ENCODE peak calls at places on chromosomes 1 and 21, in five cellular contexts. One of them, this sample, is unnamed.

GRCh38 chr1:209607102-209607794 is 23.7 kb downstream of the CAMK1G start:
- DNase-seq in osteocyte: no peak
- DNase-seq in right lobe of liver: no peak
- DNase-seq in lung: no peak
- DNase-seq in RWPE1: peak; percentile 70
- DNase-seq in this sample: no peak

GRCh38 chr1:77282187-77282865 is 507 bp downstream of the AK5 start:
- DNase-seq in osteocyte: peak; percentile 84
- DNase-seq in right lobe of liver: peak; percentile 52
- DNase-seq in lung: no peak
- DNase-seq in RWPE1: peak; percentile 33
- DNase-seq in this sample: peak; percentile 38

GRCh38 chr1:48530727-48531351 is 58.8 kb upstream of the SPATA6 start:
- DNase-seq in osteocyte: no peak
- DNase-seq in right lobe of liver: no peak
- DNase-seq in lung: peak; percentile 61
- DNase-seq in RWPE1: peak; percentile 36
- DNase-seq in this sample: peak; percentile 96

GRCh38 chr1:1623631-1624442 is 8.1 kb upstream of the MMP23B start:
- DNase-seq in osteocyte: no peak
- DNase-seq in right lobe of liver: peak; percentile 56
- DNase-seq in lung: no peak
- DNase-seq in RWPE1: no peak
- DNase-seq in this sample: no peak

GRCh38 chr21:26169061-26169610 is 1.4 kb downstream of the APP start:
- DNase-seq in osteocyte: no peak
- DNase-seq in right lobe of liver: no peak
- DNase-seq in lung: peak; percentile 39
- DNase-seq in RWPE1: peak; percentile 55
- DNase-seq in this sample: peak; percentile 43

GRCh38 chr1:230561570-230561969 is 80.7 kb upstream of the COG2 start:
- DNase-seq in osteocyte: no peak
- DNase-seq in right lobe of liver: no peak
- DNase-seq in lung: no peak
- DNase-seq in RWPE1: no peak
- DNase-seq in this sample: no peak

GRCh38 chr1:151047925-151048644 is 534 bp downstream of the C1orf56 start:
- DNase-seq in osteocyte: peak; percentile 88
- DNase-seq in right lobe of liver: peak; percentile 82
- DNase-seq in lung: peak; percentile 68
- DNase-seq in RWPE1: peak; percentile 48
- DNase-seq in this sample: peak; percentile 73

GRCh38 chr1:200226268-200226968 is 183.4 kb downstream of the ZNF281 start:
- DNase-seq in osteocyte: no peak
- DNase-seq in right lobe of liver: no peak
- DNase-seq in lung: no peak
- DNase-seq in RWPE1: no peak
- DNase-seq in this sample: no peak

GRCh38 chr21:14771587-14771986 is 225.5 kb upstream of the SAMSN1 start:
- DNase-seq in osteocyte: no peak
- DNase-seq in right lobe of liver: no peak
- DNase-seq in lung: no peak
- DNase-seq in RWPE1: no peak
- DNase-seq in this sample: no peak

GRCh38 chr1:245465666-245466065 is 310.9 kb downstream of the KIF26B start:
- DNase-seq in osteocyte: no peak
- DNase-seq in right lobe of liver: no peak
- DNase-seq in lung: no peak
- DNase-seq in RWPE1: no peak
- DNase-seq in this sample: peak; percentile 39

GRCh38 chr1:206505702-206506375 is 1.5 kb upstream of the RASSF5 start:
- DNase-seq in osteocyte: no peak
- DNase-seq in right lobe of liver: peak; percentile 25
- DNase-seq in lung: no peak
- DNase-seq in RWPE1: peak; percentile 73
- DNase-seq in this sample: no peak

GRCh38 chr1:32865639-32866038 is 5.1 kb downstream of the FNDC5 start:
- DNase-seq in osteocyte: no peak
- DNase-seq in right lobe of liver: no peak
- DNase-seq in lung: no peak
- DNase-seq in RWPE1: no peak
- DNase-seq in this sample: no peak

GRCh38 chr1:205345761-205346160 is 11.0 kb downstream of the KLHDC8A start:
- DNase-seq in osteocyte: no peak
- DNase-seq in right lobe of liver: no peak
- DNase-seq in lung: no peak
- DNase-seq in RWPE1: no peak
- DNase-seq in this sample: no peak

GRCh38 chr1:84809023-84809422 is 84.0 kb downstream of the LPAR3 start:
- DNase-seq in osteocyte: no peak
- DNase-seq in right lobe of liver: no peak
- DNase-seq in lung: no peak
- DNase-seq in RWPE1: no peak
- DNase-seq in this sample: no peak

GRCh38 chr21:37223804-37224345 is 43.3 kb downstream of the VPS26C start:
- DNase-seq in osteocyte: peak; percentile 49
- DNase-seq in right lobe of liver: no peak
- DNase-seq in lung: no peak
- DNase-seq in RWPE1: no peak
- DNase-seq in this sample: no peak

GRCh38 chr1:62428351-62428750 is 8.5 kb upstream of the USP1 start:
- DNase-seq in osteocyte: no peak
- DNase-seq in right lobe of liver: no peak
- DNase-seq in lung: no peak
- DNase-seq in RWPE1: no peak
- DNase-seq in this sample: no peak

GRCh38 chr1:234950598-234950997 is 178.0 kb downstream of the TOMM20 start:
- DNase-seq in osteocyte: no peak
- DNase-seq in right lobe of liver: no peak
- DNase-seq in lung: no peak
- DNase-seq in RWPE1: no peak
- DNase-seq in this sample: no peak

GRCh38 chr1:222202831-222203230 is 345.1 kb downstream of the HHIPL2 start:
- DNase-seq in osteocyte: no peak
- DNase-seq in right lobe of liver: no peak
- DNase-seq in lung: no peak
- DNase-seq in RWPE1: no peak
- DNase-seq in this sample: no peak

GRCh38 chr21:37412603-37413360 is 46.2 kb downstream of the DYRK1A start:
- DNase-seq in osteocyte: no peak
- DNase-seq in right lobe of liver: no peak
- DNase-seq in lung: no peak
- DNase-seq in RWPE1: no peak
- DNase-seq in this sample: no peak

GRCh38 chr1:209048961-209049669 is 534.4 kb upstream of the CAMK1G start:
- DNase-seq in osteocyte: no peak
- DNase-seq in right lobe of liver: no peak
- DNase-seq in lung: no peak
- DNase-seq in RWPE1: no peak
- DNase-seq in this sample: no peak

GRCh38 chr1:35574655-35575400 is 1.7 kb downstream of the TFAP2E start:
- DNase-seq in osteocyte: no peak
- DNase-seq in right lobe of liver: no peak
- DNase-seq in lung: no peak
- DNase-seq in RWPE1: no peak
- DNase-seq in this sample: no peak

GRCh38 chr1:155186266-155186954 is 12.8 kb downstream of the TRIM46 start:
- DNase-seq in osteocyte: no peak
- DNase-seq in right lobe of liver: peak; percentile 14
- DNase-seq in lung: no peak
- DNase-seq in RWPE1: no peak
- DNase-seq in this sample: no peak

GRCh38 chr1:155256101-155256852 is 994 bp upstream of the ENTREP3 start:
- DNase-seq in osteocyte: no peak
- DNase-seq in right lobe of liver: no peak
- DNase-seq in lung: no peak
- DNase-seq in RWPE1: no peak
- DNase-seq in this sample: peak; percentile 62

GRCh38 chr1:45589861-45590260 is 6.0 kb downstream of the NASP start:
- DNase-seq in osteocyte: no peak
- DNase-seq in right lobe of liver: no peak
- DNase-seq in lung: no peak
- DNase-seq in RWPE1: peak; percentile 10
- DNase-seq in this sample: no peak

GRCh38 chr1:22387888-22388564 is 63.6 kb upstream of the ZBTB40 start:
- DNase-seq in osteocyte: no peak
- DNase-seq in right lobe of liver: no peak
- DNase-seq in lung: no peak
- DNase-seq in RWPE1: no peak
- DNase-seq in this sample: no peak

GRCh38 chr1:233598891-233599541 is 14.9 kb upstream of the KCNK1 start:
- DNase-seq in osteocyte: no peak
- DNase-seq in right lobe of liver: no peak
- DNase-seq in lung: no peak
- DNase-seq in RWPE1: no peak
- DNase-seq in this sample: no peak

GRCh38 chr1:41642922-41643321 is 158.4 kb upstream of the EDN2 start:
- DNase-seq in osteocyte: no peak
- DNase-seq in right lobe of liver: no peak
- DNase-seq in lung: no peak
- DNase-seq in RWPE1: no peak
- DNase-seq in this sample: no peak

GRCh38 chr1:239909894-239910293 is 181.8 kb upstream of the FMN2 start:
- DNase-seq in osteocyte: no peak
- DNase-seq in right lobe of liver: peak; percentile 64
- DNase-seq in lung: peak; percentile 60
- DNase-seq in RWPE1: peak; percentile 77
- DNase-seq in this sample: no peak

GRCh38 chr1:17167783-17168479 is 37.0 kb upstream of the PADI1 start:
- DNase-seq in osteocyte: no peak
- DNase-seq in right lobe of liver: no peak
- DNase-seq in lung: no peak
- DNase-seq in RWPE1: peak; percentile 36
- DNase-seq in this sample: no peak

GRCh38 chr1:66571789-66572188 is 37.8 kb downstream of the SGIP1 start:
- DNase-seq in osteocyte: no peak
- DNase-seq in right lobe of liver: no peak
- DNase-seq in lung: no peak
- DNase-seq in RWPE1: peak; percentile 62
- DNase-seq in this sample: no peak

GRCh38 chr1:226054519-226055327 is 7.8 kb upstream of the H3-3A start:
- DNase-seq in osteocyte: peak; percentile 48
- DNase-seq in right lobe of liver: no peak
- DNase-seq in lung: no peak
- DNase-seq in RWPE1: no peak
- DNase-seq in this sample: no peak

GRCh38 chr1:160420881-160421842 is 20.8 kb downstream of the VANGL2 start:
- DNase-seq in osteocyte: no peak
- DNase-seq in right lobe of liver: no peak
- DNase-seq in lung: no peak
- DNase-seq in RWPE1: no peak
- DNase-seq in this sample: no peak

GRCh38 chr1:160419838-160420169 is 19.4 kb downstream of the VANGL2 start:
- DNase-seq in osteocyte: peak; percentile 13
- DNase-seq in right lobe of liver: no peak
- DNase-seq in lung: no peak
- DNase-seq in RWPE1: no peak
- DNase-seq in this sample: no peak

GRCh38 chr1:160419150-160419837 is 18.9 kb downstream of the VANGL2 start:
- DNase-seq in osteocyte: peak; percentile 21
- DNase-seq in right lobe of liver: no peak
- DNase-seq in lung: no peak
- DNase-seq in RWPE1: no peak
- DNase-seq in this sample: no peak

GRCh38 chr1:160416369-160416768 is 16.0 kb downstream of the VANGL2 start:
- DNase-seq in osteocyte: no peak
- DNase-seq in right lobe of liver: no peak
- DNase-seq in lung: no peak
- DNase-seq in RWPE1: peak; percentile 55
- DNase-seq in this sample: no peak

GRCh38 chr1:160418483-160418882 is 18.1 kb downstream of the VANGL2 start:
- DNase-seq in osteocyte: no peak
- DNase-seq in right lobe of liver: no peak
- DNase-seq in lung: no peak
- DNase-seq in RWPE1: no peak
- DNase-seq in this sample: no peak
- TF ChIP-seq CTCF in osteocyte: no peak
- TF ChIP-seq CTCF in right lobe of liver: no peak
- TF ChIP-seq CTCF in lung: no peak
- TF ChIP-seq CTCF in RWPE1: no peak
- TF ChIP-seq CTCF in this sample: no peak

DNA sequence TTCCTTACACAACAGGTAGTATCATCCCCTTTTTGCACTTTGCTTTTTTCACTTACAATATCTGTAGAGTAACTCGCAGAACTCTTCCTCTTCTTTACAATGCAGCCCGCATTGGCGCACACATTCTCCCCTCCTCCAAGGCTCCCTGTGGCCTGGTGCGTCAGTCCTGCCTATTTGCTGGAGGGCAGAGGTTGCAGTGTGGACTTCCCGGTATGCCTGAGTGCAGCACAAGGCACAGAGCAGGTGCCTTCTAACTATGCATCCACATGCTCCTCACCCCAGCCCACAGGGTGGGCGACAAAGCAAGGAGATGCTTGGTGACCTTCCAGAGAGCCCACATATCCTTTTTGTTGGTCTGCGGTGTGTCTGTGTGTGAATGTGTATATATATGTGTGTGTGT is 53.3 kb downstream of the ARHGEF11 start:
- DNase-seq in osteocyte: no peak
- DNase-seq in right lobe of liver: no peak
- DNase-seq in lung: no peak
- DNase-seq in RWPE1: no peak
- DNase-seq in this sample: no peak
- TF ChIP-seq CTCF in osteocyte: no peak
- TF ChIP-seq CTCF in right lobe of liver: no peak
- TF ChIP-seq CTCF in lung: no peak
- TF ChIP-seq CTCF in RWPE1: no peak
- TF ChIP-seq CTCF in this sample: no peak

DNA sequence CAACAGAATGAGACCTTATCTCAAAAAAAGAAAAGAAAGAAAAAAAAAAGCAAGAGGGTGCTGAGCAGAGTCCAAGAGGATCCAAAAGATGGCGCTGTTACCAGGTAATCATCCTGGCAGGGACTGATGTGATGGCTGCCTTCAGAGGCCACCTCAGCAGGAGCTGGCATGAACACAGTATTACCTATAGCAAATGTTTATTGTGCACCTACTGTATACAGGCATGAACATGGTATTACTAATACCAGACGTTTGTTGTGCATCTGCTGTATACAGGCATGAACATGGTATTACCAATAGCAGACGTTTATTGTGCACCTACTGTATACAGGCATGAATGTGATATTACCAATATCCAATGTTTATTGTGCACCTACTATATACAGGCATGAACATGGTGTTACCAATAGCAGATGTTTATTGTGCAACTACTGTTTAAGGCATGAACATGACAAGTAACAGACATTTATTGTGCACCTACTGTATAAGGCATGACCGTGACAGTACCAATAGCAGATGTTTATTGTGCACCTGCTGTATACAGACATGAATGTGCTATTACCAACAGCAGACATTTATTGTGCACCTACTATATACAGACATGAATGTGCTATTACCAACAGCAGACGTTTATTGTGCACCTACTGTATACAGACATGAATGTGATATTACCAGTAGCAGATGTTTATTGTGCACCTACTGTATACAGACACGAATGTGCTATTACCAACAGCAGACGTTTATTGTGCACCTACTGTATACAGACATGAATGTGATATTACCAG is 115.1 kb upstream of the TMEM51 start:
- DNase-seq in osteocyte: no peak
- DNase-seq in right lobe of liver: no peak
- DNase-seq in lung: no peak
- DNase-seq in RWPE1: no peak
- DNase-seq in this sample: no peak
- TF ChIP-seq CTCF in osteocyte: peak; percentile 54
- TF ChIP-seq CTCF in right lobe of liver: no peak
- TF ChIP-seq CTCF in lung: no peak
- TF ChIP-seq CTCF in RWPE1: no peak
- TF ChIP-seq CTCF in this sample: peak; percentile 51

GRCh38 chr1:180933141-180933540 is 20.4 kb downstream of the KIAA1614 start:
- DNase-seq in osteocyte: no peak
- DNase-seq in right lobe of liver: no peak
- DNase-seq in lung: no peak
- DNase-seq in RWPE1: no peak
- DNase-seq in this sample: no peak
- TF ChIP-seq CTCF in osteocyte: no peak
- TF ChIP-seq CTCF in right lobe of liver: no peak
- TF ChIP-seq CTCF in lung: no peak
- TF ChIP-seq CTCF in RWPE1: no peak
- TF ChIP-seq CTCF in this sample: no peak